ENCODE peak calls at places on chromosomes 16 and 17, in four cellular contexts. Y, R, J and Q are unnamed samples.

GRCh38 chr16:24111903-24112302 is 144.2 kb upstream of the CACNG3 start:
- DNase-seq in Y (no peak), R (no peak), J (no peak), Q (no peak)

GRCh38 chr16:3983081-3983520 is 102.6 kb upstream of the CREBBP start:
- DNase-seq in Y (no peak), R (peak; percentile 54), J (peak; percentile 77), Q (no peak)

GRCh38 chr16:88128556-88128955 is 177.3 kb downstream of the BANP start:
- DNase-seq in Y (no peak), R (no peak), J (no peak), Q (no peak)

GRCh38 chr16:1772362-1772907 is at the start of gene EME2:
- DNase-seq in Y (no peak), R (no peak), J (peak; percentile 59), Q (no peak)

GRCh38 chr16:11582157-11582814 is 4.4 kb downstream of the LITAF start:
- DNase-seq in Y (no peak), R (no peak), J (no peak), Q (no peak)

GRCh38 chr17:72301887-72302286 is 181.1 kb downstream of the SOX9 start:
- DNase-seq in Y (no peak), R (no peak), J (no peak), Q (no peak)

GRCh38 chr17:7851438-7852261 is 3.2 kb upstream of the TMEM88 start:
- DNase-seq in Y (peak; percentile 95), R (peak; percentile 80), J (peak; percentile 92), Q (peak; percentile 93)

GRCh38 chr16:82684246-82684645 is 57.5 kb downstream of the CDH13 start:
- DNase-seq in Y (no peak), R (peak; percentile 58), J (no peak), Q (no peak)

GRCh38 chr16:22300427-22301071 is 3.3 kb downstream of the POLR3E start:
- DNase-seq in Y (no peak), R (peak; percentile 78), J (peak; percentile 62), Q (no peak)

GRCh38 chr17:54982399-54982798 is 13.8 kb downstream of the STXBP4 start:
- DNase-seq in Y (no peak), R (no peak), J (no peak), Q (no peak)

GRCh38 chr16:3065742-3066439 is 451 bp downstream of the IL32 start:
- DNase-seq in Y (no peak), R (no peak), J (peak; percentile 60), Q (no peak)

GRCh38 chr16:28089205-28089991 is 25.9 kb upstream of the GSG1L start:
- DNase-seq in Y (no peak), R (no peak), J (no peak), Q (peak; percentile 69)

GRCh38 chr16:15949210-15950166 is at the start of gene ABCC1:
- DNase-seq in Y (no peak), R (no peak), J (peak; percentile 44), Q (peak; percentile 69)

GRCh38 chr17:76515291-76515949 is 14.2 kb upstream of the RHBDF2 start:
- DNase-seq in Y (no peak), R (peak; percentile 100), J (peak; percentile 62), Q (no peak)

GRCh38 chr16:8696880-8697279 is 22.5 kb downstream of the ABAT start:
- DNase-seq in Y (no peak), R (no peak), J (no peak), Q (no peak)

GRCh38 chr17:81018044-81018802 is 16.7 kb upstream of the BAIAP2 start:
- DNase-seq in Y (peak; percentile 73), R (peak; percentile 52), J (peak; percentile 69), Q (no peak)

GRCh38 chr16:83953796-83954576 is 946 bp downstream of the OSGIN1 start:
- DNase-seq in Y (no peak), R (peak; percentile 17), J (peak; percentile 50), Q (no peak)

GRCh38 chr17:81656118-81656743 is at the start of gene PDE6G:
- DNase-seq in Y (no peak), R (no peak), J (no peak), Q (no peak)

GRCh38 chr16:2148714-2149629 is 547 bp downstream of the RAB26 start:
- DNase-seq in Y (no peak), R (no peak), J (peak; percentile 51), Q (no peak)

GRCh38 chr17:35875439-35876139 is 4.6 kb downstream of the CCL5 start:
- DNase-seq in Y (peak; percentile 73), R (no peak), J (no peak), Q (no peak)

GRCh38 chr17:83124871-83125514 is 45.6 kb downstream of the METRNL start:
- DNase-seq in Y (peak; percentile 57), R (no peak), J (no peak), Q (peak; percentile 61)

GRCh38 chr16:85856585-85856984 is 42.4 kb upstream of the IRF8 start:
- DNase-seq in Y (no peak), R (no peak), J (peak; percentile 13), Q (no peak)

GRCh38 chr17:2901582-2901981 is 105.3 kb downstream of the RAP1GAP2 start:
- DNase-seq in Y (no peak), R (no peak), J (no peak), Q (no peak)

GRCh38 chr17:75524971-75525805 is at the start of gene LLGL2:
- DNase-seq in Y (peak; percentile 90), R (no peak), J (peak; percentile 94), Q (no peak)